ENCODE peak calls at places on chromosomes 7 and 10, in five cellular contexts. W is lower lobe of right lung, S is heart right ventricle, E is astrocyte, L is GM23338. A is an unnamed sample.
A peak's percentile ranks its signal among the peaks of the same experiment; 100 is the strongest.

GRCh38 chr10:75449320-75450061 is 18.1 kb downstream of the LRMDA start:
- DNase-seq in W (no peak), S (no peak), E (no peak), L (no peak), A (no peak)

GRCh38 chr7:137026176-137026500 is 157.7 kb downstream of the CHRM2 start:
- DNase-seq in W (no peak), S (no peak), E (peak; percentile 50), L (no peak), A (no peak)

GRCh38 chr10:18043607-18044006 is 91.9 kb downstream of the SLC39A12 start:
- DNase-seq in W (no peak), S (no peak), E (no peak), L (no peak), A (no peak)

GRCh38 chr7:67653856-67654442 is 657.3 kb downstream of the TYW1 start:
- DNase-seq in W (no peak), S (no peak), E (no peak), L (no peak), A (no peak)

GRCh38 chr10:71864861-71865473 is 13.9 kb upstream of the PSAP start:
- DNase-seq in W (no peak), S (no peak), E (peak; percentile 80), L (no peak), A (peak; percentile 51)

GRCh38 chr10:13915710-13916109 is 328.9 kb downstream of the PRPF18 start:
- DNase-seq in W (no peak), S (no peak), E (no peak), L (no peak), A (no peak)

GRCh38 chr10:124152139-124152780 is 58.9 kb upstream of the CHST15 start:
- DNase-seq in W (peak; percentile 57), S (peak; percentile 59), E (peak; percentile 82), L (no peak), A (peak; percentile 85)

GRCh38 chr7:6375346-6376101 is 72.2 kb downstream of the DAGLB start:
- DNase-seq in W (no peak), S (no peak), E (peak; percentile 36), L (peak; percentile 43), A (no peak)

GRCh38 chr10:3978174-3978573 is 193.2 kb upstream of the KLF6 start:
- DNase-seq in W (no peak), S (no peak), E (peak; percentile 75), L (no peak), A (no peak)

GRCh38 chr10:129375912-129376311 is 91.1 kb upstream of the MGMT start:
- DNase-seq in W (no peak), S (no peak), E (no peak), L (no peak), A (no peak)

GRCh38 chr10:28533571-28534304 is 820 bp downstream of the WAC start:
- DNase-seq in W (peak; percentile 86), S (peak; percentile 71), E (no peak), L (peak; percentile 72), A (peak; percentile 80)

GRCh38 chr7:1458676-1459511 is at the start of gene MICALL2:
- DNase-seq in W (peak; percentile 83), S (peak; percentile 83), E (peak; percentile 71), L (no peak), A (peak; percentile 93)

GRCh38 chr10:29734980-29735627 is 100.3 kb upstream of the SVIL start:
- DNase-seq in W (peak; percentile 89), S (peak; percentile 77), E (peak; percentile 28), L (peak; percentile 68), A (peak; percentile 85)

GRCh38 chr10:60907972-60908371 is 36.0 kb downstream of the RHOBTB1 start:
- DNase-seq in W (no peak), S (no peak), E (no peak), L (no peak), A (no peak)

GRCh38 chr7:35596061-35596460 is 98.9 kb downstream of the HERPUD2 start:
- DNase-seq in W (no peak), S (no peak), E (peak; percentile 14), L (no peak), A (no peak)

GRCh38 chr10:110069502-110069982 is 61.8 kb downstream of the ADD3 start:
- DNase-seq in W (no peak), S (no peak), E (peak; percentile 59), L (peak; percentile 22), A (no peak)

GRCh38 chr7:159095979-159096411 is 48.7 kb downstream of the VIPR2 start:
- DNase-seq in W (no peak), S (no peak), E (no peak), L (no peak), A (peak; percentile 42)

GRCh38 chr7:51261117-51261835 is 55.3 kb downstream of the COBL start:
- DNase-seq in W (no peak), S (no peak), E (no peak), L (no peak), A (no peak)

GRCh38 chr7:104628017-104628416 is 299.6 kb downstream of the LHFPL3 start:
- DNase-seq in W (no peak), S (no peak), E (no peak), L (no peak), A (no peak)

GRCh38 chr7:95614442-95614940 is 18.2 kb upstream of the PDK4 start:
- DNase-seq in W (no peak), S (no peak), E (no peak), L (no peak), A (no peak)

DNA sequence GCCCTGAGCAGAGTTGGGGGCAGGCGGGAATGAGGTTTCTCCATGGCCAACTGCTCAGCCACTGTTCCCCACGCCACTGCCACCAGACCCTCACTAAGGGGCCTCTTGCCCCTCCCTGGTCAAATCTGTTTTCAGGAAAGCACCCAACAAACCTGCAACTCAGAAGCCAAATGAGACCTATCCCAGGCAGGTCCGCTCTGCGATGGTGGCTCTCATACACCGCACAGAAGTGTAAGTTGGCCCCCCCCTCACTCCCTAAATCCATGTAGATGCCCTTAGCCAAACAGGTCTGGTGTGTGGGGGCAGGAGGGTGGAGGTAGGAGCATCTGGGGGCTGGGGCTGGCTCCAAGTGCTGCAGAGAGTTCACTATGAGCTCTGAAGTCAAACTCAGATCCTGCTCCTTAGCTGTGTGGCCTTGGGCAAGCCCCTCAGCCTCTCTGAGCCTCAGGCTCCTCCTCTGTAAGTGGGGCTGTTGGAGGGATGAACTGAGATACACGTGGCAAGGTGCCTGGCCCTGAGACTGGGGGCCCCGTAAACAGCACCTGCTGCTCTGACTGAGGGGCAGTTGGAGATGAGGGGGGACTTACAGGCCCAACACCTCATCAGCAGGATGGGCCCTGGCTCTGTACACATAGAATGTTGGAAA is 1.1 kb downstream of the MMRN2 start:
- DNase-seq in W (peak; percentile 35), S (no peak), E (no peak), L (no peak), A (peak; percentile 59)
- H3K27ac ChIP-seq in W (peak overlapping the region; percentile 81), S (peak overlapping the region; percentile 94), E (no peak overlapping the region), L (no peak overlapping the region), A (peak overlapping the region; percentile 45)

GRCh38 chr10:6579904-6580278 is at the start of gene PRKCQ:
- DNase-seq in W (peak; percentile 51), S (no peak), E (peak; percentile 30), L (peak; percentile 61), A (peak; percentile 76)
- H3K27ac ChIP-seq in W (peak within 1 kb of the TSS; percentile 80), S (peak within 1 kb of the TSS; percentile 25), E (peak within 1 kb of the TSS; percentile 28), L (peak within 1 kb of the TSS; percentile 73), A (no peak within 1 kb of the TSS)

GRCh38 chr10:68752711-68753110 is 31.7 kb downstream of the CCAR1 start:
- DNase-seq in W (no peak), S (no peak), E (no peak), L (no peak), A (no peak)
- H3K27ac ChIP-seq in W (no peak overlapping the region), S (no peak overlapping the region), E (no peak overlapping the region), L (no peak overlapping the region), A (no peak overlapping the region)

DNA sequence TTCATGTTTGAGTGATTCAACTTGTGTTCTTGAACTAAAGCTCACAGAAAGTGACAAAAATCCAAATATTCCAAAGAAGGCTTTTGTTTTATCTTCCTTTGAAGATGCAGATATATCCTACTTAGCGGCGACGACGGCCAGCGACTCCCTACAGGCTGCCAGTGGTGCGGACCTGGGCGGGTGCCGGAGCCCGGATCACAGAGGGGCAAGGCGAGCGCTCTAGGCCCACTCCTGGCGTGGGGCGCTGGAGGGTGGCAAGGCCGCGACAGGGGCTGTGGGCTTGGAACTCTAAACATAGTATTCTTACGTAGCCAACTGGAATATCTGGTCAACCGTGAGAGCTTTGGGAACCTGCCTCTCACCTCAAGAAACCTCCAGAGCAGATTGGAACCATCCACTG is 914 bp upstream of the GIMAP7 start:
- DNase-seq in W (no peak), S (no peak), E (no peak), L (no peak), A (no peak)
- H3K27ac ChIP-seq in W (peak overlapping the region; percentile 83), S (peak overlapping the region; percentile 83), E (no peak overlapping the region), L (no peak overlapping the region), A (no peak overlapping the region)

GRCh38 chr7:138691166-138691565 is 10.0 kb downstream of the SVOPL start:
- DNase-seq in W (no peak), S (no peak), E (no peak), L (no peak), A (no peak)
- H3K27ac ChIP-seq in W (no peak overlapping the region), S (no peak overlapping the region), E (no peak overlapping the region), L (no peak overlapping the region), A (no peak overlapping the region)

GRCh38 chr7:28626191-28626590 is 213.9 kb downstream of the CREB5 start:
- DNase-seq in W (no peak), S (no peak), E (no peak), L (no peak), A (no peak)
- H3K27ac ChIP-seq in W (no peak overlapping the region), S (no peak overlapping the region), E (no peak overlapping the region), L (no peak overlapping the region), A (no peak overlapping the region)

GRCh38 chr7:100897111-100897608 is 1.5 kb upstream of the ACHE start:
- DNase-seq in W (no peak), S (peak; percentile 60), E (no peak), L (peak; percentile 70), A (no peak)

GRCh38 chr7:100894860-100895700 is 608 bp downstream of the ACHE start:
- DNase-seq in W (no peak), S (peak; percentile 66), E (no peak), L (peak; percentile 93), A (peak; percentile 88)

GRCh38 chr7:100896743-100897051 is 1.0 kb upstream of the ACHE start:
- DNase-seq in W (no peak), S (no peak), E (no peak), L (no peak), A (no peak)

GRCh38 chr7:100895701-100895955 is at the start of gene ACHE:
- DNase-seq in W (no peak), S (no peak), E (no peak), L (peak; percentile 64), A (no peak)

GRCh38 chr7:100895956-100896742 is 461 bp upstream of the ACHE start:
- DNase-seq in W (no peak), S (peak; percentile 50), E (no peak), L (peak; percentile 51), A (peak; percentile 81)
- H3K27ac ChIP-seq in W (no peak overlapping the region), S (no peak overlapping the region), E (no peak overlapping the region), L (no peak overlapping the region), A (no peak overlapping the region)

A was measured in aorta.